ENCODE peak calls at places on chromosomes 16 and 17, in five cellular contexts. Q, U, J, G and X are unnamed samples.

GRCh38 chr17:76700627-76701470 is 9.9 kb downstream of the MXRA7 start:
- DNase-seq in U (peak; percentile 77), Q (peak; percentile 76), J (peak; percentile 84), G (peak; percentile 91), X (no peak)

GRCh38 chr16:49634235-49635008 is 221.5 kb downstream of the ZNF423 start:
- DNase-seq in Q (no peak), G (no peak), J (peak; percentile 42), U (no peak), X (peak; percentile 60)

GRCh38 chr16:22814330-22815105 is 556 bp downstream of the HS3ST2 start:
- DNase-seq in Q (no peak), J (peak; percentile 68), U (no peak), G (no peak), X (no peak)

GRCh38 chr16:84144859-84145639 is at the start of the genes DNAAF1 and HSDL1:
- DNase-seq in G (peak; percentile 94), Q (peak; percentile 91), J (peak; percentile 93), U (peak; percentile 81), X (peak; percentile 98)

GRCh38 chr17:7589891-7590611 is at the start of gene SOX15:
- DNase-seq in J (no peak), G (no peak), Q (no peak), U (no peak), X (no peak)

GRCh38 chr16:8885674-8886592 is 3.8 kb downstream of the LITAFD start:
- DNase-seq in G (no peak), U (no peak), Q (no peak), J (no peak), X (peak; percentile 72)

GRCh38 chr17:45240905-45241314 is 19.2 kb downstream of the FMNL1 start:
- DNase-seq in G (no peak), Q (no peak), U (no peak), J (no peak), X (no peak)

GRCh38 chr17:61729690-61730268 is 133.5 kb downstream of the BRIP1 start:
- DNase-seq in U (no peak), J (no peak), Q (no peak), G (no peak), X (no peak)

GRCh38 chr17:17495448-17496188 is 577 bp downstream of the RASD1 start:
- DNase-seq in U (no peak), J (peak; percentile 68), Q (no peak), G (peak; percentile 80), X (peak; percentile 84)

GRCh38 chr17:51764387-51764971 is 394.0 kb downstream of the CA10 start:
- DNase-seq in Q (no peak), G (peak; percentile 57), U (peak; percentile 23), J (no peak), X (no peak)

GRCh38 chr16:73457851-73458250 is 409.9 kb upstream of the ZFHX3 start:
- DNase-seq in Q (no peak), G (no peak), J (no peak), U (no peak), X (no peak)

GRCh38 chr17:10631048-10631700 is 25.9 kb downstream of the MYH3 start:
- DNase-seq in G (no peak), U (no peak), J (no peak), Q (no peak), X (peak; percentile 74)

GRCh38 chr16:24717411-24717810 is 12.0 kb upstream of the TNRC6A start:
- DNase-seq in U (no peak), J (no peak), Q (no peak), G (no peak), X (no peak)

GRCh38 chr16:140175-140857 is 1.8 kb upstream of the NPRL3 start:
- DNase-seq in U (no peak), J (no peak), G (no peak), Q (no peak), X (peak; percentile 21)

GRCh38 chr16:12661656-12662172 is 142.0 kb downstream of the CPPED1 start:
- DNase-seq in J (no peak), Q (no peak), U (no peak), G (no peak), X (no peak)

GRCh38 chr17:20156196-20157077 is 147.3 kb downstream of the SPECC1 start:
- DNase-seq in G (no peak), Q (no peak), U (peak; percentile 27), J (no peak), X (peak; percentile 87)

GRCh38 chr17:74241847-74242246 is 28.5 kb downstream of the TTYH2 start:
- DNase-seq in U (no peak), J (no peak), Q (no peak), G (no peak), X (no peak)

GRCh38 chr16:67989322-67990017 is 9.2 kb upstream of the DPEP3 start:
- DNase-seq in U (no peak), J (no peak), Q (no peak), G (no peak), X (no peak)

GRCh38 chr17:151886-152859 is 14.8 kb downstream of the SCGB1C2 start:
- DNase-seq in J (peak; percentile 59), G (peak; percentile 44), U (no peak), Q (peak; percentile 7), X (peak; percentile 35)

GRCh38 chr17:28889996-28890395 is 7.5 kb downstream of the FLOT2 start:
- DNase-seq in G (no peak), U (no peak), Q (no peak), J (no peak), X (no peak)

GRCh38 chr16:27430923-27431484 is 29.0 kb downstream of the IL21R start:
- DNase-seq in U (no peak), Q (no peak), J (no peak), G (peak; percentile 29), X (peak; percentile 71)

GRCh38 chr16:1514507-1514906 is 19.0 kb upstream of the TMEM204 start:
- DNase-seq in G (no peak), J (no peak), Q (no peak), U (no peak), X (no peak)

GRCh38 chr17:31374083-31374447 is 17.4 kb upstream of the RAB11FIP4 start:
- DNase-seq in G (no peak), J (no peak), U (no peak), Q (no peak), X (no peak)

GRCh38 chr17:57288034-57288752 is 31.9 kb downstream of the MSI2 start:
- DNase-seq in J (no peak), U (no peak), Q (peak; percentile 49), G (no peak), X (no peak)

GRCh38 chr17:57284583-57284982 is 28.3 kb downstream of the MSI2 start:
- DNase-seq in J (no peak), G (no peak), Q (no peak), U (no peak), X (no peak)

GRCh38 chr17:57284984-57285646 is 28.8 kb downstream of the MSI2 start:
- DNase-seq in U (no peak), Q (no peak), J (no peak), G (no peak), X (peak; percentile 80)

GRCh38 chr17:57285681-57286080 is 29.4 kb downstream of the MSI2 start:
- DNase-seq in J (no peak), U (no peak), G (no peak), Q (no peak), X (no peak)

DNA sequence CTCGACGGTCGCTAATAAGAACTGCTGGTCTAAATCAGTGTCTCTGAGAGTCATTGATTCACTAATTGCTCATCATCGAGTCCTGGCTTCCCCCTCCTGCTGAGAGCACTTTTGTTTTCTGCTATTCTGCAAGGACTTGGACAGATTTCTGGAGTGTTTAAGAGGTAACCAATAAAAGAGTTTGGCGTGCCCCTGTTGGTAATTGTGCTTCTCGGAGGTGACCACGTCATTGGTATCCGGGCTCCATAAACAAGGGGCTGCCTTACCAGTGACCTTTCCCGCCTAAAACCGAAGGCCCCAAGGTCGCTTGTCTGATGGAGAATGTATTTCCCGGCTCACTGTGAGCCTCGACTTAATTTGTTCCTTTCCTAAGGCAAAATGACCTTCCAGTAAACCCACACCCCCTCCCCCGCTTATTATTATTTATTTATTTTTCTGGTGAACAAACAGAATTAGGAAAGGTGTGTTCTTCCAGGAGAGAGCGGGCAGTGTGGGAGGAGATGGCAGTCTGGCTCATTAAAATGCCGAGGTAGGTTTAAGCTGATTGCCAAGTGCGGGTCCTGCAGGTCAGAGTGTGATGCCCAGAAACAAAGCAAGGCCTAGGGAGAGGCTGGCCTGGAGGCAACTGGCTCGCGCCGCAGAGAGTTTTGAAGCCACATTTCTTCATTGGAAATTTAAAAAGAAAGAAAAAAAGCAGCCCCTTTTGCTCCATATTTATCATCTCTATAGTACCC is 30.2 kb downstream of the MSI2 start:
- DNase-seq in J (no peak), U (no peak), Q (no peak), G (no peak), X (no peak)
- H3K4me1 ChIP-seq in J (no peaks in the 10 kb centered on the region), U (no peaks in the 10 kb centered on the region), Q (peaks cover 68% of the 10 kb centered on the region), G (no peaks in the 10 kb centered on the region), X (peaks cover 69% of the 10 kb centered on the region)

DNA sequence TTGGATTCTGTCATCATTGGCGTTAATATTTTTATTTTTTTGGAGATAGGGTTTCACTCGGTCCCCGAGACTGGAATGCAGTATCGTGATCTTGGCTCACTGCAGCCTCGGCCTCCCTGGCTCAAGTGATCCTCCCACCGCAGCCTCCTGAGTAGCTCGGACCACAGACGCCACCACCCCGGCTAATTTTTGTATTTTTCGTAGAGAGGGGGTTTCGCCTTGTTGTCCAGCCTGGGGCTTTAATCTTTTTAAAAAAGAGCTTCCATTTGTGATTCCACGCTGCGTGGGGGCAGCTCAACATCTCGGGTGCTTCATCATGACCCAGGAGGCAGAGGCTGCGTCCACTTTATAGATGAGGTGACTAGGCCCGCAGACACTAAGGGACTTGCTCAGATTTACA is 1.5 kb downstream of the BANP start:
- DNase-seq in J (no peak), U (no peak), Q (no peak), G (no peak), X (no peak)
- H3K4me3 ChIP-seq in J (peak overlapping the region; percentile 77), U (peak overlapping the region; percentile 96), Q (peak overlapping the region; percentile 83), G (no peak overlapping the region), X (peak overlapping the region; percentile 82)

GRCh38 chr16:10961231-10961630 is 16.9 kb downstream of the CLEC16A start:
- DNase-seq in U (no peak), J (peak; percentile 77), Q (no peak), G (peak; percentile 82), X (no peak)

GRCh38 chr16:10954903-10955302 is 10.5 kb downstream of the CLEC16A start:
- DNase-seq in U (no peak), G (no peak), J (no peak), Q (no peak), X (no peak)

GRCh38 chr16:10957771-10958486 is 13.6 kb downstream of the CLEC16A start:
- DNase-seq in G (no peak), U (no peak), J (no peak), Q (no peak), X (no peak)

GRCh38 chr16:10964039-10964890 is 19.9 kb downstream of the CLEC16A start:
- DNase-seq in J (peak; percentile 89), G (peak; percentile 89), U (peak; percentile 75), Q (peak; percentile 79), X (peak; percentile 94)

GRCh38 chr16:10959161-10959560 is 14.8 kb downstream of the CLEC16A start:
- DNase-seq in Q (no peak), J (no peak), G (no peak), U (no peak), X (no peak)
- H3K4me1 ChIP-seq in Q (peaks cover 25% of the 10 kb centered on the region), J (peaks cover 10% of the 10 kb centered on the region), G (no peaks in the 10 kb centered on the region), U (peaks cover 5% of the 10 kb centered on the region), X (peaks cover 28% of the 10 kb centered on the region)

DNA sequence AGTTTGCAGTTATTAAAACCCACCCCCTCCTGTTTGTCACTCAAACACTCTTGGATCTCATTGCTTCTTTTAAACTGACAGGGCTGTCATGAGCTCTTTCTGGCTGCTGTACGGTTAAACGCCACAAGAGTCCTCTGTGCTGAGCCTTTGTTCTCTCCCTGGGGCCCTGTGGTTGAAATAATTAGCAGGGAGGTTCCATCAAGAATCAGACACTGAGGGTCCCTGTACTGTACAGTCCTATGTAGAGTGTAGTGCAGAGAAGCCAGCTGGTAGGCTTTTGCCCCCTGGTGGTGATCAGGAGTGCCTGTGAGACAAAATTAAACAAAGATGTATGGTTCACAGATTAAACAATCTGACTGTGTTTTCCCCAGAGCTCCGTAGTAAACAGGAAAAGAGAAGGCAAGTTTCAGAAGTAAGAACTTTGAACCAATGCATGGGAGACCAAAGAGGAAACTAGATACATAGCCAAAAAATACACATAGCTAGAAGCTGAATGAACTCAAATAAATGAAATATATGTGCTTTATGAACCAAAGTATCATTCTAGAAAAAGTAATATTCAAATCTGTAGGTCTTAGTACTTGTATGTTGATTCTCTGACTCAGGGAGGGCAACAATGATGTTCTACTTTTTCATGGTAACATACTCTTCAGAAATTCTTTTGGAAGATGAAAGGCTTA is 1.4 kb upstream of the SSH2 start:
- DNase-seq in Q (peak; percentile 43), U (peak; percentile 30), G (peak; percentile 81), J (peak; percentile 67), X (peak; percentile 83)
- H3K4me3 ChIP-seq in Q (peak overlapping the region; percentile 84), U (peak overlapping the region; percentile 71), G (peak overlapping the region; percentile 94), J (peak overlapping the region; percentile 77), X (no peak overlapping the region)